ENCODE peak calls at places on chromosomes 6 and 20, in ten cellular contexts. One of them, this sample, is unnamed.

GRCh38 chr6:36526066-36526465 is 21.2 kb downstream of the STK38 start:
- DNase-seq in stimulated activated CD4-positive, alpha-beta T cell treated with anti-CD3 and anti-CD28 coated beads, Interleukin-2, amount 100 ng/mL, for 48 hours: no peak
- DNase-seq in SK-N-MC: no peak
- DNase-seq in left lung: no peak
- DNase-seq in NCI-H345: no peak
- DNase-seq in effector memory CD4-positive, alpha-beta T cell: no peak
- DNase-seq in fibroblast of lung: no peak
- DNase-seq in midbrain: no peak
- DNase-seq in iPS DF 6.9: no peak
- DNase-seq in WTC11: no peak
- DNase-seq in this sample: no peak

GRCh38 chr6:125707615-125708243 is 41.7 kb upstream of the HEY2 start:
- DNase-seq in stimulated activated CD4-positive, alpha-beta T cell treated with anti-CD3 and anti-CD28 coated beads, Interleukin-2, amount 100 ng/mL, for 48 hours: no peak
- DNase-seq in SK-N-MC: no peak
- DNase-seq in left lung: no peak
- DNase-seq in NCI-H345: no peak
- DNase-seq in effector memory CD4-positive, alpha-beta T cell: no peak
- DNase-seq in fibroblast of lung: no peak
- DNase-seq in midbrain: no peak
- DNase-seq in iPS DF 6.9: no peak
- DNase-seq in WTC11: no peak
- DNase-seq in this sample: no peak

GRCh38 chr20:38657390-38657789 is 55.8 kb downstream of the ARHGAP40 start:
- DNase-seq in stimulated activated CD4-positive, alpha-beta T cell treated with anti-CD3 and anti-CD28 coated beads, Interleukin-2, amount 100 ng/mL, for 48 hours: no peak
- DNase-seq in SK-N-MC: no peak
- DNase-seq in left lung: no peak
- DNase-seq in NCI-H345: no peak
- DNase-seq in effector memory CD4-positive, alpha-beta T cell: no peak
- DNase-seq in fibroblast of lung: no peak
- DNase-seq in midbrain: no peak
- DNase-seq in iPS DF 6.9: no peak
- DNase-seq in WTC11: no peak
- DNase-seq in this sample: no peak

GRCh38 chr20:9348746-9349145 is 165.6 kb upstream of the LAMP5 start:
- DNase-seq in stimulated activated CD4-positive, alpha-beta T cell treated with anti-CD3 and anti-CD28 coated beads, Interleukin-2, amount 100 ng/mL, for 48 hours: no peak
- DNase-seq in SK-N-MC: no peak
- DNase-seq in left lung: no peak
- DNase-seq in NCI-H345: no peak
- DNase-seq in effector memory CD4-positive, alpha-beta T cell: no peak
- DNase-seq in fibroblast of lung: peak
- DNase-seq in midbrain: no peak
- DNase-seq in iPS DF 6.9: no peak
- DNase-seq in WTC11: no peak
- DNase-seq in this sample: no peak

GRCh38 chr6:98641929-98642328 is 192.4 kb upstream of the POU3F2 start:
- DNase-seq in stimulated activated CD4-positive, alpha-beta T cell treated with anti-CD3 and anti-CD28 coated beads, Interleukin-2, amount 100 ng/mL, for 48 hours: no peak
- DNase-seq in SK-N-MC: no peak
- DNase-seq in left lung: no peak
- DNase-seq in NCI-H345: peak
- DNase-seq in effector memory CD4-positive, alpha-beta T cell: no peak
- DNase-seq in fibroblast of lung: peak
- DNase-seq in midbrain: peak
- DNase-seq in iPS DF 6.9: no peak
- DNase-seq in WTC11: no peak
- DNase-seq in this sample: no peak

GRCh38 chr6:166567813-166568212 is 18.7 kb downstream of the RAMACL start:
- DNase-seq in stimulated activated CD4-positive, alpha-beta T cell treated with anti-CD3 and anti-CD28 coated beads, Interleukin-2, amount 100 ng/mL, for 48 hours: no peak
- DNase-seq in SK-N-MC: no peak
- DNase-seq in left lung: no peak
- DNase-seq in NCI-H345: no peak
- DNase-seq in effector memory CD4-positive, alpha-beta T cell: no peak
- DNase-seq in fibroblast of lung: no peak
- DNase-seq in midbrain: no peak
- DNase-seq in iPS DF 6.9: no peak
- DNase-seq in WTC11: no peak
- DNase-seq in this sample: no peak

GRCh38 chr6:169189227-169189626 is 64.4 kb downstream of the THBS2 start:
- DNase-seq in stimulated activated CD4-positive, alpha-beta T cell treated with anti-CD3 and anti-CD28 coated beads, Interleukin-2, amount 100 ng/mL, for 48 hours: no peak
- DNase-seq in SK-N-MC: no peak
- DNase-seq in left lung: no peak
- DNase-seq in NCI-H345: peak
- DNase-seq in effector memory CD4-positive, alpha-beta T cell: no peak
- DNase-seq in fibroblast of lung: no peak
- DNase-seq in midbrain: no peak
- DNase-seq in iPS DF 6.9: no peak
- DNase-seq in WTC11: no peak
- DNase-seq in this sample: no peak

GRCh38 chr6:35093118-35093445 is 48.1 kb downstream of the TCP11 start:
- DNase-seq in stimulated activated CD4-positive, alpha-beta T cell treated with anti-CD3 and anti-CD28 coated beads, Interleukin-2, amount 100 ng/mL, for 48 hours: no peak
- DNase-seq in SK-N-MC: no peak
- DNase-seq in left lung: no peak
- DNase-seq in NCI-H345: no peak
- DNase-seq in effector memory CD4-positive, alpha-beta T cell: no peak
- DNase-seq in fibroblast of lung: no peak
- DNase-seq in midbrain: no peak
- DNase-seq in iPS DF 6.9: no peak
- DNase-seq in WTC11: no peak
- DNase-seq in this sample: no peak

GRCh38 chr6:111890981-111891380 is 17.7 kb upstream of the FYN start:
- DNase-seq in stimulated activated CD4-positive, alpha-beta T cell treated with anti-CD3 and anti-CD28 coated beads, Interleukin-2, amount 100 ng/mL, for 48 hours: no peak
- DNase-seq in SK-N-MC: no peak
- DNase-seq in left lung: no peak
- DNase-seq in NCI-H345: no peak
- DNase-seq in effector memory CD4-positive, alpha-beta T cell: no peak
- DNase-seq in fibroblast of lung: peak
- DNase-seq in midbrain: no peak
- DNase-seq in iPS DF 6.9: no peak
- DNase-seq in WTC11: no peak
- DNase-seq in this sample: no peak

GRCh38 chr20:62985089-62985778 is 21.5 kb downstream of the BHLHE23 start:
- DNase-seq in stimulated activated CD4-positive, alpha-beta T cell treated with anti-CD3 and anti-CD28 coated beads, Interleukin-2, amount 100 ng/mL, for 48 hours: no peak
- DNase-seq in SK-N-MC: no peak
- DNase-seq in left lung: no peak
- DNase-seq in NCI-H345: peak
- DNase-seq in effector memory CD4-positive, alpha-beta T cell: no peak
- DNase-seq in fibroblast of lung: no peak
- DNase-seq in midbrain: no peak
- DNase-seq in iPS DF 6.9: no peak
- DNase-seq in WTC11: no peak
- DNase-seq in this sample: no peak

This sample was measured in CD8-positive, alpha-beta T cell.